ENCODE peak calls at places on chromosomes 4 and X, in four cellular contexts. P, U, S and R are unnamed samples.
A peak's percentile ranks its signal among the peaks of the same experiment; 100 is the strongest.

GRCh38 chr4:130808492-130808891 is 1712.5 kb downstream of the C4orf33 start:
- DNase-seq in P (no peak), U (no peak), S (no peak), R (peak; percentile 13)

GRCh38 chr4:108030332-108030731 is 40.6 kb downstream of the HADH start:
- DNase-seq in P (no peak), U (peak; percentile 55), S (peak; percentile 45), R (peak; percentile 30)

GRCh38 chrX:139967300-139967699 is 2.0 kb upstream of the CXorf66 start:
- DNase-seq in P (no peak), U (peak; percentile 14), S (peak; percentile 21), R (peak; percentile 9)

GRCh38 chrX:122219226-122219625 is 964.9 kb upstream of the GRIA3 start:
- DNase-seq in P (no peak), U (no peak), S (no peak), R (no peak)

GRCh38 chr4:47475411-47475810 is 9.7 kb upstream of the ATP10D start:
- DNase-seq in P (no peak), U (no peak), S (no peak), R (no peak)

GRCh38 chrX:118347131-118347530 is 1.2 kb downstream of the WDR44 start:
- DNase-seq in P (no peak), U (no peak), S (peak; percentile 33), R (peak; percentile 2)

GRCh38 chr4:105088110-105088879 is 58.4 kb upstream of the TET2 start:
- DNase-seq in P (no peak), U (no peak), S (no peak), R (no peak)

GRCh38 chr4:19940861-19941260 is 310.8 kb upstream of the SLIT2 start:
- DNase-seq in P (no peak), U (no peak), S (no peak), R (no peak)

GRCh38 chr4:124262211-124263179 is 450.0 kb downstream of the ANKRD50 start:
- DNase-seq in P (peak; percentile 11), U (peak; percentile 43), S (peak; percentile 61), R (peak; percentile 53)

GRCh38 chr4:36332782-36333131 is 51.3 kb downstream of the DTHD1 start:
- DNase-seq in P (peak; percentile 60), U (no peak), S (no peak), R (no peak)

GRCh38 chr4:15410750-15411149 is 17.1 kb upstream of the C1QTNF7 start:
- DNase-seq in P (no peak), U (no peak), S (no peak), R (no peak)

GRCh38 chr4:128354205-128354821 is 66.7 kb upstream of the PGRMC2 start:
- DNase-seq in P (no peak), U (no peak), S (peak; percentile 21), R (peak; percentile 30)

GRCh38 chr4:52551487-52551886 is 107.6 kb downstream of the USP46 start:
- DNase-seq in P (no peak), U (no peak), S (no peak), R (no peak)

GRCh38 chrX:18424482-18425198 is 768 bp upstream of the CDKL5 start:
- DNase-seq in P (no peak), U (peak; percentile 38), S (no peak), R (no peak)

GRCh38 chrX:95629737-95630136 is 1054.9 kb upstream of the DIAPH2 start:
- DNase-seq in P (no peak), U (no peak), S (no peak), R (no peak)

GRCh38 chr4:82745173-82745842 is 53.3 kb downstream of the SCD5 start:
- DNase-seq in P (no peak), U (peak; percentile 29), S (no peak), R (no peak)

GRCh38 chrX:42837747-42838146 is 59.8 kb upstream of the PPP1R2C start:
- DNase-seq in P (no peak), U (no peak), S (no peak), R (no peak)

GRCh38 chrX:42832764-42833549 is 55.0 kb upstream of the PPP1R2C start:
- DNase-seq in P (no peak), U (no peak), S (no peak), R (no peak)

GRCh38 chrX:42839632-42840031 is 61.7 kb upstream of the PPP1R2C start:
- DNase-seq in P (no peak), U (no peak), S (no peak), R (no peak)

DNA sequence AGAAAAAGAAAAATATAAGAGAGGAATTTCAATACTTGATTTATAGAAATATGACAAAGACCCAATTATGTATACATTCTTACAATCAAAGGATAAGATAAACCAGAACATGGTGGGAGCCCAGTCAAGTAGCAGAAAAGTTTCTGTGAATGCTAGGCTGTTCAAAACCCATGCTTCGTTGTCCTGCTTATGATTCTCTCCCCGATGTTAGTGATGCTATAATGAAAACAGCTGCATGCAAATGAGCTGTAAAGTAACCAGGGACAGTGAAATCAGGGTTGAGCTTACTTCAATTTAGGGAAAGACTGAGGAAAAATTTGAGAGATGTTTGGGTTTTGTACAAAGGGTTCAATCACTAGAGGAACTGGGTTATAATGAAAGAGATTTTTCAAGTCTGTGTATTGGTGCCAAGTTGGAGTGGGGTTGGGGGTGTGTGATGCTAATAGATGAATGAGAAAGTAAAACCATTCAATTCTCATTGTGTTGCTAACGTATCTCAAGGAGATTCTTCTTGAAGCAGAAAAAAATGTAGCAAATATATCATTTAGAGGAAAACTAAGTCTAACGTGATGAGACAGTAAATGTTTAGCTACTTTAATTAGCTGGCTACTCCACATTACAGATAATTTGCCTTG is 59.2 kb upstream of the PPP1R2C start:
- DNase-seq in P (no peak), U (no peak), S (no peak), R (no peak)
- TF ChIP-seq CREM in P (no peak), U (no peak), S (no peak), R (no peak)

GRCh38 chr4:4456351-4456750 is 69.4 kb downstream of the NSG1 start:
- DNase-seq in P (no peak), U (no peak), S (no peak), R (peak; percentile 17)
- TF ChIP-seq CREM in P (no peak), U (no peak), S (no peak), R (no peak)

GRCh38 chrX:153829799-153830631 is at the start of gene PDZD4:
- DNase-seq in P (no peak), U (peak; percentile 37), S (peak; percentile 78), R (no peak)
- TF ChIP-seq CREM in P (no peak), U (no peak), S (no peak), R (no peak)

GRCh38 chr4:142363686-142364085 is 482.4 kb downstream of the INPP4B start:
- DNase-seq in P (no peak), U (no peak), S (no peak), R (no peak)

GRCh38 chr4:142361981-142362380 is 484.1 kb downstream of the INPP4B start:
- DNase-seq in P (no peak), U (no peak), S (no peak), R (no peak)

GRCh38 chr4:142366821-142367220 is 479.3 kb downstream of the INPP4B start:
- DNase-seq in P (no peak), U (no peak), S (no peak), R (no peak)

GRCh38 chr4:142367326-142368188 is 478.5 kb downstream of the INPP4B start:
- DNase-seq in P (no peak), U (no peak), S (no peak), R (no peak)

GRCh38 chr4:142365386-142365785 is 480.7 kb downstream of the INPP4B start:
- DNase-seq in P (no peak), U (no peak), S (no peak), R (no peak)
- TF ChIP-seq CREM in P (no peak), U (no peak), S (no peak), R (no peak)

GRCh38 chr4:99807666-99808065 is 9.0 kb upstream of the DAPP1 start:
- DNase-seq in P (no peak), U (no peak), S (no peak), R (no peak)
- TF ChIP-seq CREM in P (no peak), U (no peak), S (no peak), R (no peak)

GRCh38 chrX:153554519-153555167 is 37.2 kb downstream of the ATP2B3 start:
- DNase-seq in P (no peak), U (peak; percentile 74), S (peak; percentile 68), R (peak; percentile 27)

GRCh38 chrX:153546386-153546785 is 28.9 kb downstream of the ATP2B3 start:
- DNase-seq in P (no peak), U (no peak), S (no peak), R (no peak)

GRCh38 chrX:153549231-153549630 is 31.8 kb downstream of the ATP2B3 start:
- DNase-seq in P (no peak), U (no peak), S (no peak), R (no peak)

GRCh38 chrX:153549807-153550206 is 32.4 kb downstream of the ATP2B3 start:
- DNase-seq in P (no peak), U (peak; percentile 36), S (no peak), R (no peak)

GRCh38 chrX:153551135-153551534 is 33.7 kb downstream of the ATP2B3 start:
- DNase-seq in P (no peak), U (no peak), S (no peak), R (no peak)
- TF ChIP-seq CREM in P (no peak), U (no peak), S (no peak), R (no peak)

DNA sequence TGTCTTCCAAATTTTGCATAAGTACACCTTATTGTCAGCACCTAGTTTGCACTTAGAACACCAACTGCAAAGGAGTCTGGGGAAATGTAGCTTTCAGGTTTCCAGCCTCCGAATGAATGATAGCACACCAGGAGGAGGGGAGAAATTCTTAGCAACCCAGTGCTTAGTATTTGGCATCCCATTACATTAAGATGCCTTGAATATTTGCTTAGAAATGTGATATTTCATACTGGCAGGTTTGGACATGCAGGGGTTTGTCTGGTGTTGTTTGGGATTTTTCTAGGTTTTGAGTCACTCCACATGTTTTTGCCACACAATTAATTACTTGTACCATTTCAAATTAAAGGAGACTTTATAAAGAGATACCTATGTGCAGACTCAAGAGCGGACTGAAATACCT is 60.3 kb upstream of the CAMK2D start:
- DNase-seq in P (no peak), U (no peak), S (no peak), R (no peak)
- TF ChIP-seq CREM in P (no peak), U (no peak), S (no peak), R (no peak)

GRCh38 chr4:76752911-76753494 is 144.9 kb downstream of the SOWAHB start:
- DNase-seq in P (no peak), U (no peak), S (no peak), R (no peak)

GRCh38 chr4:76751612-76752343 is 146.2 kb downstream of the SOWAHB start:
- DNase-seq in P (no peak), U (no peak), S (no peak), R (no peak)

GRCh38 chr4:76754439-76754838 is 143.5 kb downstream of the SOWAHB start:
- DNase-seq in P (no peak), U (no peak), S (no peak), R (no peak)

GRCh38 chr4:76755756-76756155 is 142.2 kb downstream of the SOWAHB start:
- DNase-seq in P (no peak), U (no peak), S (no peak), R (no peak)

GRCh38 chr4:76753814-76754213 is 144.1 kb downstream of the SOWAHB start:
- DNase-seq in P (no peak), U (no peak), S (no peak), R (no peak)
- TF ChIP-seq CREM in P (no peak), U (no peak), S (no peak), R (no peak)